ENCODE peak calls at places on chromosome 7, in nine cellular contexts. One of them, this sample, is unnamed.
A peak's percentile ranks its signal among the peaks of the same experiment; 100 is the strongest.

GRCh38 chr7:4525884-4526283 is 156.2 kb upstream of the FOXK1 start:
- DNase-seq in sigmoid colon: no peak
- DNase-seq in A549: no peak
- DNase-seq in body of pancreas: no peak
- DNase-seq in heart left ventricle: no peak
- DNase-seq in mucosa of descending colon: no peak
- DNase-seq in Karpas-422: no peak
- DNase-seq in CD8-positive, alpha-beta T cell: no peak
- DNase-seq in GM23248: no peak
- DNase-seq in this sample: no peak

GRCh38 chr7:148903504-148903903 is 19.4 kb upstream of the EZH2 start:
- DNase-seq in sigmoid colon: no peak
- DNase-seq in A549: no peak
- DNase-seq in body of pancreas: no peak
- DNase-seq in heart left ventricle: no peak
- DNase-seq in mucosa of descending colon: no peak
- DNase-seq in Karpas-422: peak; percentile 86
- DNase-seq in CD8-positive, alpha-beta T cell: no peak
- DNase-seq in GM23248: no peak
- DNase-seq in this sample: no peak

GRCh38 chr7:139669106-139670061 is 108.4 kb downstream of the HIPK2 start:
- DNase-seq in sigmoid colon: no peak
- DNase-seq in A549: no peak
- DNase-seq in body of pancreas: no peak
- DNase-seq in heart left ventricle: no peak
- DNase-seq in mucosa of descending colon: no peak
- DNase-seq in Karpas-422: no peak
- DNase-seq in CD8-positive, alpha-beta T cell: no peak
- DNase-seq in GM23248: no peak
- DNase-seq in this sample: no peak

GRCh38 chr7:135253851-135254815 is 20.5 kb downstream of the STRA8 start:
- DNase-seq in sigmoid colon: peak; percentile 88
- DNase-seq in A549: peak; percentile 54
- DNase-seq in body of pancreas: peak; percentile 68
- DNase-seq in heart left ventricle: peak; percentile 79
- DNase-seq in mucosa of descending colon: no peak
- DNase-seq in Karpas-422: no peak
- DNase-seq in CD8-positive, alpha-beta T cell: no peak
- DNase-seq in GM23248: peak; percentile 89
- DNase-seq in this sample: peak; percentile 57

GRCh38 chr7:104264281-104264680 is 56.5 kb upstream of the ORC5 start:
- DNase-seq in sigmoid colon: no peak
- DNase-seq in A549: no peak
- DNase-seq in body of pancreas: no peak
- DNase-seq in heart left ventricle: no peak
- DNase-seq in mucosa of descending colon: no peak
- DNase-seq in Karpas-422: no peak
- DNase-seq in CD8-positive, alpha-beta T cell: no peak
- DNase-seq in GM23248: peak; percentile 81
- DNase-seq in this sample: no peak

GRCh38 chr7:109986701-109987100 is 1104.2 kb upstream of the LRRN3 start:
- DNase-seq in sigmoid colon: no peak
- DNase-seq in A549: no peak
- DNase-seq in body of pancreas: no peak
- DNase-seq in heart left ventricle: no peak
- DNase-seq in mucosa of descending colon: no peak
- DNase-seq in Karpas-422: no peak
- DNase-seq in CD8-positive, alpha-beta T cell: no peak
- DNase-seq in GM23248: no peak
- DNase-seq in this sample: no peak

GRCh38 chr7:129870668-129871067 is 82.1 kb downstream of the UBE2H start:
- DNase-seq in sigmoid colon: no peak
- DNase-seq in A549: no peak
- DNase-seq in body of pancreas: no peak
- DNase-seq in heart left ventricle: no peak
- DNase-seq in mucosa of descending colon: no peak
- DNase-seq in Karpas-422: no peak
- DNase-seq in CD8-positive, alpha-beta T cell: no peak
- DNase-seq in GM23248: no peak
- DNase-seq in this sample: no peak

GRCh38 chr7:102891693-102892261 is 21.0 kb upstream of the LRRC17 start:
- DNase-seq in sigmoid colon: peak; percentile 77
- DNase-seq in A549: peak; percentile 53
- DNase-seq in body of pancreas: peak; percentile 38
- DNase-seq in heart left ventricle: peak; percentile 38
- DNase-seq in mucosa of descending colon: no peak
- DNase-seq in Karpas-422: no peak
- DNase-seq in CD8-positive, alpha-beta T cell: no peak
- DNase-seq in GM23248: peak; percentile 96
- DNase-seq in this sample: peak; percentile 46

GRCh38 chr7:128036226-128036940 is 5.1 kb upstream of the LRRC4 start:
- DNase-seq in sigmoid colon: no peak
- DNase-seq in A549: no peak
- DNase-seq in body of pancreas: no peak
- DNase-seq in heart left ventricle: no peak
- DNase-seq in mucosa of descending colon: no peak
- DNase-seq in Karpas-422: peak; percentile 78
- DNase-seq in CD8-positive, alpha-beta T cell: no peak
- DNase-seq in GM23248: no peak
- DNase-seq in this sample: no peak

GRCh38 chr7:25060487-25061055 is 64.5 kb downstream of the CYCS start:
- DNase-seq in sigmoid colon: no peak
- DNase-seq in A549: no peak
- DNase-seq in body of pancreas: no peak
- DNase-seq in heart left ventricle: no peak
- DNase-seq in mucosa of descending colon: no peak
- DNase-seq in Karpas-422: no peak
- DNase-seq in CD8-positive, alpha-beta T cell: no peak
- DNase-seq in GM23248: no peak
- DNase-seq in this sample: no peak

GRCh38 chr7:157507987-157508386 is 171.2 kb downstream of the DNAJB6 start:
- DNase-seq in sigmoid colon: no peak
- DNase-seq in A549: no peak
- DNase-seq in body of pancreas: no peak
- DNase-seq in heart left ventricle: no peak
- DNase-seq in mucosa of descending colon: no peak
- DNase-seq in Karpas-422: no peak
- DNase-seq in CD8-positive, alpha-beta T cell: no peak
- DNase-seq in GM23248: no peak
- DNase-seq in this sample: no peak

GRCh38 chr7:157509226-157509625 is 172.4 kb downstream of the DNAJB6 start:
- DNase-seq in sigmoid colon: no peak
- DNase-seq in A549: no peak
- DNase-seq in body of pancreas: no peak
- DNase-seq in heart left ventricle: no peak
- DNase-seq in mucosa of descending colon: no peak
- DNase-seq in Karpas-422: no peak
- DNase-seq in CD8-positive, alpha-beta T cell: no peak
- DNase-seq in GM23248: no peak
- DNase-seq in this sample: no peak

GRCh38 chr7:157508477-157508881 is 171.7 kb downstream of the DNAJB6 start:
- DNase-seq in sigmoid colon: no peak
- DNase-seq in A549: no peak
- DNase-seq in body of pancreas: no peak
- DNase-seq in heart left ventricle: no peak
- DNase-seq in mucosa of descending colon: no peak
- DNase-seq in Karpas-422: no peak
- DNase-seq in CD8-positive, alpha-beta T cell: peak; percentile 9
- DNase-seq in GM23248: no peak
- DNase-seq in this sample: no peak

GRCh38 chr7:157505646-157506045 is 168.8 kb downstream of the DNAJB6 start:
- DNase-seq in sigmoid colon: no peak
- DNase-seq in A549: no peak
- DNase-seq in body of pancreas: no peak
- DNase-seq in heart left ventricle: no peak
- DNase-seq in mucosa of descending colon: no peak
- DNase-seq in Karpas-422: no peak
- DNase-seq in CD8-positive, alpha-beta T cell: no peak
- DNase-seq in GM23248: no peak
- DNase-seq in this sample: no peak

DNA sequence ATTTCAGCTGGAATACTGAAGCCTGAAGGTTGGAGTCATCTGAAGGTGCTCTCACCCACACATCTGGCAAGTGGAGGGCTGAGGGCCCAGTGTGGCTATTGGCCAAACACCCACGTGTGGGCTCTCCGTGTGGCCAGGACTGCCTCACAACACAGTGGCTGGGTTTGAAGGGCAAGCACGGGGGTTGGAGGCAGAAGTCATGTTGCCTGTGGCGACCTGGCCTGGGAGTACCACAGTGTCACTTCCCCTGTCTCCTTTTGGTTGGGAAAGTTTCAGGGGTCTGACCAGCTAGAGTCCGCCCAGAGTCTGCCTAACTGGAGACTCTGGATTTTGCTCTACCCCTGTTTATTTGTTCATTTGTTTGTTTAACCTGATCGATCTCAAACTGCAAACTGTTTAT is 169.5 kb downstream of the DNAJB6 start:
- DNase-seq in sigmoid colon: peak; percentile 29
- DNase-seq in A549: no peak
- DNase-seq in body of pancreas: no peak
- DNase-seq in heart left ventricle: no peak
- DNase-seq in mucosa of descending colon: no peak
- DNase-seq in Karpas-422: no peak
- DNase-seq in CD8-positive, alpha-beta T cell: no peak
- DNase-seq in GM23248: no peak
- DNase-seq in this sample: no peak
- H3K9me3 ChIP-seq in sigmoid colon: peaks cover 3% of the 10 kb centered on the region
- H3K9me3 ChIP-seq in A549: peaks cover 16% of the 10 kb centered on the region
- H3K9me3 ChIP-seq in body of pancreas: no peaks in the 10 kb centered on the region
- H3K9me3 ChIP-seq in heart left ventricle: peaks cover 11% of the 10 kb centered on the region
- H3K9me3 ChIP-seq in mucosa of descending colon: no peaks in the 10 kb centered on the region
- H3K9me3 ChIP-seq in Karpas-422: no peaks in the 10 kb centered on the region
- H3K9me3 ChIP-seq in CD8-positive, alpha-beta T cell: no peaks in the 10 kb centered on the region
- H3K9me3 ChIP-seq in GM23248: no peaks in the 10 kb centered on the region
- H3K9me3 ChIP-seq in this sample: no peaks in the 10 kb centered on the region

DNA sequence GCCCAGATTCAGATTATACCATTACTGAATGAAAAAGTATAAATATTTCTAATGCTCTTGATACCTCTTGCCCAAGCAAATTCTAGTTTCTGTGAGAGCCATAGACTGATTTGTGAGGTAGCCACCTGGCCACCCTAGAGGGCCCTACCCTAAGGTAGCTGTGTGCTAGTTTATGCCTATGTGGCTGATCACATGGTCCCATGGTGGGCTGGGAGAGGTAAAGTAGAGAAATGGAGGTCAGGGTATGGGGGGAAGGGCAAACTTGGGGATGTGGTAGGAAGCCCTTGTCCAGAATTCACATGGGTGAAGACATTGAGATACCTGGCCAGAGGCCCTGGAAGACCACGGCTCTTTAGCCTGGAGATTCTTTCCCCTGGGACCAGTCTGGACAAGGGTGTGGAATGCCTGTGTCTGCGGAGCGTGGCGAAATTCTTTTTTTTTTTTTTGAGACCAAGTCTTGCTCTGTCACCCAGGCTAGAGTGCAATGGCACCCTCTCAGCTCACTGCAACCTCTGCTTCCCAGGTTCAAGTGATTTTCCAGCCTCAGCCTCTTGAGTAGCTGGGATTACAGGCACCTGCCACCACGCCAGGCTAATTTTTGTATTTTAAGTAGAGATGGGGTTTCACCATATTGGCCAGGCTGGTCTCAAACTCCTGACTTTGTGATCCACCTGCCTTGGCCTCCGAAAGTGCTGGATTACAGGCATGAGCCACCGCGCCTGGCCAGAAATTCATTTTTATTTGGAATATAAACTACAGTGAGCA is 639.4 kb downstream of the ACTR3B start:
- DNase-seq in sigmoid colon: no peak
- DNase-seq in A549: no peak
- DNase-seq in body of pancreas: no peak
- DNase-seq in heart left ventricle: no peak
- DNase-seq in mucosa of descending colon: no peak
- DNase-seq in Karpas-422: no peak
- DNase-seq in CD8-positive, alpha-beta T cell: no peak
- DNase-seq in GM23248: no peak
- DNase-seq in this sample: no peak
- H3K9me3 ChIP-seq in sigmoid colon: peaks cover 14% of the 10 kb centered on the region
- H3K9me3 ChIP-seq in A549: no peaks in the 10 kb centered on the region
- H3K9me3 ChIP-seq in body of pancreas: no peaks in the 10 kb centered on the region
- H3K9me3 ChIP-seq in heart left ventricle: peaks cover 2% of the 10 kb centered on the region
- H3K9me3 ChIP-seq in mucosa of descending colon: peaks cover 5% of the 10 kb centered on the region
- H3K9me3 ChIP-seq in Karpas-422: peaks cover 3% of the 10 kb centered on the region
- H3K9me3 ChIP-seq in CD8-positive, alpha-beta T cell: no peaks in the 10 kb centered on the region
- H3K9me3 ChIP-seq in GM23248: no peaks in the 10 kb centered on the region
- H3K9me3 ChIP-seq in this sample: no peaks in the 10 kb centered on the region

DNA sequence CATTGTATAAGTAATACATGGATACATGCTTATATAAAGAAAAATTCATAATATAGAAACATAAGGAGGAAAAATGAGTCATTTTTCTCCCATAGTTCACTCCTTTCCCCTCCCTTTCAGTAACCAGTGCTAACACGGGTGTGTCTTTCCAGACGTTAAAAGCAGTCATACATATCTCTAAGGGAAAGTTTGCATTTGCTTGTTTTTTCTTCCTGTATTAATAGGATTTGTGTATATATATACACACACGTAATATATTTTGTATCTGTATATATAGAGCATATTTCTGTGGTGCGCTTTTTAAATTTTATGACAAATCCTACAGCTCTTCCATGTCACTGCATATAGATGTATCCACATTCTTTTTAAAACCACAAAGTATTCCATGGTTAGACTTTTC is 78.8 kb downstream of the RALA start:
- DNase-seq in sigmoid colon: no peak
- DNase-seq in A549: no peak
- DNase-seq in body of pancreas: no peak
- DNase-seq in heart left ventricle: no peak
- DNase-seq in mucosa of descending colon: no peak
- DNase-seq in Karpas-422: no peak
- DNase-seq in CD8-positive, alpha-beta T cell: no peak
- DNase-seq in GM23248: no peak
- DNase-seq in this sample: no peak
- H3K9me3 ChIP-seq in sigmoid colon: no peaks in the 10 kb centered on the region
- H3K9me3 ChIP-seq in A549: no peaks in the 10 kb centered on the region
- H3K9me3 ChIP-seq in body of pancreas: no peaks in the 10 kb centered on the region
- H3K9me3 ChIP-seq in heart left ventricle: no peaks in the 10 kb centered on the region
- H3K9me3 ChIP-seq in mucosa of descending colon: no peaks in the 10 kb centered on the region
- H3K9me3 ChIP-seq in Karpas-422: no peaks in the 10 kb centered on the region
- H3K9me3 ChIP-seq in CD8-positive, alpha-beta T cell: no peaks in the 10 kb centered on the region
- H3K9me3 ChIP-seq in GM23248: no peaks in the 10 kb centered on the region
- H3K9me3 ChIP-seq in this sample: no peaks in the 10 kb centered on the region

DNA sequence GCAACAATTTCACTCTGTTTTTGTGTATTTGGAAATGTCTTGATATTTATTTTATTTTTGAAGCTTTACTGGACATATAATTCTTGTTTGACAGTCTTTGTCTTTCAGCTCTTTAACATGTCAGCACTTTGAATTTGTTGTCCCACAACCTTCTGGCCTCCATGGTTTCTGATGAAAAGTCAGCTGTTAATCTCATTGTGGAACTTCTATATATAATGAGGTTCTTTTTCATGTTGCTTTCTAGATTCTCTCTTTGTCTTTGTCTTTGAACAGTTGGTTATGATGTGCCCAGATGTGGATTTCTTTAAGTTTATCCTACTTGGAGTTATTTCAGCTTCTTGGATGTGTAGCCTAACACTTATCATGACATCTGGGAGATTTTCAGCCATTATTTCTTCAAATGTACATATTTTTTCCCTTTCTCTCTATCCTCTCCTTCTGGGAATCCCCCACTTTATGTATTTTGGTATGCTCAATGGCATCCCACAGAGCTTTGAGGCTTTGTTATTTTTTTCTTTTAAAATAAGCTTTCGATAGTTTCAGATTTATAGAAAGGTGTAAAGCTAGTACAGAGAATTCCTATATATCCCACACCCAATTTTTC is 9.5 kb upstream of the LMTK2 start:
- DNase-seq in sigmoid colon: no peak
- DNase-seq in A549: no peak
- DNase-seq in body of pancreas: no peak
- DNase-seq in heart left ventricle: no peak
- DNase-seq in mucosa of descending colon: no peak
- DNase-seq in Karpas-422: no peak
- DNase-seq in CD8-positive, alpha-beta T cell: no peak
- DNase-seq in GM23248: no peak
- DNase-seq in this sample: no peak
- H3K9me3 ChIP-seq in sigmoid colon: peaks cover 4% of the 10 kb centered on the region
- H3K9me3 ChIP-seq in A549: peaks cover 62% of the 10 kb centered on the region
- H3K9me3 ChIP-seq in body of pancreas: peaks cover 5% of the 10 kb centered on the region
- H3K9me3 ChIP-seq in heart left ventricle: peaks cover 75% of the 10 kb centered on the region
- H3K9me3 ChIP-seq in mucosa of descending colon: peaks cover 32% of the 10 kb centered on the region
- H3K9me3 ChIP-seq in Karpas-422: peaks cover 12% of the 10 kb centered on the region
- H3K9me3 ChIP-seq in CD8-positive, alpha-beta T cell: no peaks in the 10 kb centered on the region
- H3K9me3 ChIP-seq in GM23248: peaks cover 6% of the 10 kb centered on the region
- H3K9me3 ChIP-seq in this sample: peaks cover 12% of the 10 kb centered on the region